ENCODE peak calls at places on chromosomes 3 and 15, in six cellular contexts. W, B, N, L, C and T are unnamed samples.

GRCh38 chr3:11563159-11563558 is 80.6 kb downstream of the VGLL4 start:
- DNase-seq in L (no peak), N (no peak), B (no peak), W (no peak), C (no peak), T (no peak)

GRCh38 chr15:80849308-80849707 is 70.1 kb downstream of the CEMIP start:
- DNase-seq in L (no peak), W (no peak), N (no peak), B (no peak), C (peak; percentile 94), T (peak; percentile 71)

GRCh38 chr3:184662192-184662591 is 49.7 kb downstream of the MAGEF1 start:
- DNase-seq in C (peak; percentile 14), W (no peak), N (no peak), B (no peak), L (no peak), T (no peak)

GRCh38 chr3:132536442-132537153 is 60.5 kb upstream of the ACKR4 start:
- DNase-seq in B (no peak), W (no peak), L (no peak), C (peak; percentile 23), N (no peak), T (no peak)

GRCh38 chr3:172538368-172539264 is 15.4 kb upstream of the TNFSF10 start:
- DNase-seq in N (no peak), C (no peak), L (no peak), W (no peak), B (no peak), T (no peak)

GRCh38 chr15:55917881-55918296 is 75.5 kb downstream of the NEDD4 start:
- DNase-seq in N (no peak), W (no peak), B (no peak), C (peak; percentile 88), L (no peak), T (peak; percentile 16)

GRCh38 chr3:128523591-128523990 is 30.6 kb upstream of the GATA2 start:
- DNase-seq in C (no peak), W (no peak), L (no peak), N (no peak), B (no peak), T (no peak)

GRCh38 chr3:64717872-64718613 is 30.2 kb upstream of the ADAMTS9 start:
- DNase-seq in B (no peak), L (no peak), C (no peak), W (no peak), N (no peak), T (no peak)

GRCh38 chr3:126482503-126483255 is 7.0 kb upstream of the ZXDC start:
- DNase-seq in N (no peak), B (no peak), C (no peak), L (no peak), W (no peak), T (no peak)
- H3K4me1 ChIP-seq in N (peaks cover 9% of the 10 kb centered on the region), B (no peaks in the 10 kb centered on the region), C (no peaks in the 10 kb centered on the region), L (no peaks in the 10 kb centered on the region), W (peaks cover 9% of the 10 kb centered on the region), T (no peaks in the 10 kb centered on the region)

GRCh38 chr15:65318870-65319356 is 14.4 kb downstream of the RNU5B-1 start:
- DNase-seq in B (peak; percentile 86), N (peak; percentile 57), L (peak; percentile 75), C (peak; percentile 58), W (peak; percentile 64), T (peak; percentile 76)

GRCh38 chr15:65326844-65327243 is 22.4 kb downstream of the RNU5B-1 start:
- DNase-seq in B (no peak), W (no peak), L (no peak), N (no peak), C (no peak), T (no peak)

GRCh38 chr15:65327651-65328393 is 23.3 kb downstream of the RNU5B-1 start:
- DNase-seq in B (no peak), C (no peak), L (no peak), W (no peak), N (no peak), T (peak; percentile 64)

GRCh38 chr15:65326109-65326508 is 21.6 kb downstream of the RNU5B-1 start:
- DNase-seq in N (no peak), W (no peak), B (peak; percentile 58), C (peak; percentile 14), L (peak; percentile 47), T (peak; percentile 96)

GRCh38 chr15:65323071-65323511 is 18.6 kb downstream of the RNU5B-1 start:
- DNase-seq in C (peak; percentile 47), N (no peak), L (peak; percentile 76), W (no peak), B (peak; percentile 75), T (peak; percentile 96)
- H3K27ac ChIP-seq in C (no peak overlapping the region), N (no peak overlapping the region), L (no peak overlapping the region), W (no peak overlapping the region), B (no peak overlapping the region), T (no peak overlapping the region)

GRCh38 chr3:13002398-13003124 is 70.7 kb downstream of the IQSEC1 start:
- DNase-seq in B (no peak), N (no peak), C (peak; percentile 79), W (no peak), L (no peak), T (no peak)

GRCh38 chr3:13007251-13007941 is 65.8 kb downstream of the IQSEC1 start:
- DNase-seq in W (no peak), B (no peak), N (no peak), C (no peak), L (no peak), T (no peak)

GRCh38 chr3:13006216-13006990 is 66.8 kb downstream of the IQSEC1 start:
- DNase-seq in W (no peak), L (no peak), C (no peak), B (no peak), N (no peak), T (no peak)

GRCh38 chr3:13004376-13004775 is 68.9 kb downstream of the IQSEC1 start:
- DNase-seq in L (no peak), C (no peak), B (peak; percentile 18), N (no peak), W (no peak), T (no peak)

GRCh38 chr3:13005301-13005700 is 67.9 kb downstream of the IQSEC1 start:
- DNase-seq in W (no peak), L (no peak), N (no peak), B (peak; percentile 25), C (no peak), T (no peak)
- H3K4me1 ChIP-seq in W (peaks cover 96% of the 10 kb centered on the region), L (no peaks in the 10 kb centered on the region), N (peaks cover 71% of the 10 kb centered on the region), B (no peaks in the 10 kb centered on the region), C (no peaks in the 10 kb centered on the region), T (peaks cover 7% of the 10 kb centered on the region)

DNA sequence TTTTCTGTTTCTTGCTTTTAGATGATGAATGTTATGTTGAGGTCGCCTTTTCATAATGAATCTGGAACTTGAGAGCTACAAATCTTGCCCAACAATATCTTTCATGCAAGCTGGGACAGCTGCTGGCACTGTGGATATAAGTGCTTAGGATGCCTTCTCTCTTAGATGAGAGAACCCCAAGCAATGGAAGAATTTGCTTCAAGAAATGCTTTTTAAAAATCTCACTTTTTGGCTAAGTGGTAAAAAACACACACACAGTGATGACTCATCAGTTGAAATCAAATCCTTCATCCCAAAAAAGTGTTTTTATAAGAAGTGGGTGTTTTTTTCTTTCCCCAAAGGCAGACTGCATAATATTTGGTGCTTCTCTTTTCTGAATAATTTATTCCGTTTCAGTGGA is 38.4 kb upstream of the GALNT15 start:
- DNase-seq in L (no peak), W (no peak), C (peak; percentile 88), B (no peak), N (no peak), T (no peak)
- H3K27ac ChIP-seq in L (peak overlapping the region; percentile 42), W (no peak overlapping the region), C (no peak overlapping the region), B (peak overlapping the region; percentile 59), N (no peak overlapping the region), T (no peak overlapping the region)